ENCODE peak calls at places on chromosome 5, in ten cellular contexts. W is AG10803, X is lower leg skin, O is GM20000, J is breast epithelium, L is progenitor cell of endocrine pancreas, U is transverse colon, Z is kidney epithelial cell, P is fibroblast of lung, K is Peyer's patch. H is an unnamed sample.

GRCh38 chr5:158953929-158954534 is 145.7 kb downstream of the EBF1 start:
- DNase-seq in W (peak), X (no peak), O (peak), J (no peak), L (no peak), U (no peak), Z (no peak), P (no peak), K (peak), H (no peak)

GRCh38 chr5:93130623-93131022 is 450.4 kb downstream of the NR2F1-AS1 start:
- DNase-seq in W (peak), X (no peak), O (no peak), J (no peak), L (no peak), U (no peak), Z (no peak), P (peak), K (no peak), H (no peak)

GRCh38 chr5:112581811-112582320 is 155.8 kb upstream of the APC start:
- DNase-seq in W (no peak), X (no peak), O (no peak), J (no peak), L (no peak), U (no peak), Z (no peak), P (no peak), K (no peak), H (no peak)

GRCh38 chr5:102713682-102714231 is 41.3 kb upstream of the PAM start:
- DNase-seq in W (peak), X (no peak), O (peak), J (no peak), L (no peak), U (no peak), Z (no peak), P (no peak), K (no peak), H (no peak)

GRCh38 chr5:148837383-148837782 is 11.0 kb downstream of the ADRB2 start:
- DNase-seq in W (no peak), X (no peak), O (no peak), J (no peak), L (no peak), U (no peak), Z (no peak), P (no peak), K (no peak), H (no peak)

GRCh38 chr5:59069438-59070079 is 486.7 kb downstream of the RAB3C start:
- DNase-seq in W (peak), X (no peak), O (no peak), J (no peak), L (no peak), U (no peak), Z (peak), P (peak), K (no peak), H (peak)

GRCh38 chr5:75338408-75338807 is 1.4 kb downstream of the HMGCR start:
- DNase-seq in W (no peak), X (no peak), O (no peak), J (no peak), L (no peak), U (no peak), Z (no peak), P (no peak), K (no peak), H (no peak)

GRCh38 chr5:58773744-58774441 is 191.0 kb downstream of the RAB3C start:
- DNase-seq in W (no peak), X (no peak), O (no peak), J (no peak), L (no peak), U (no peak), Z (no peak), P (no peak), K (no peak), H (no peak)

GRCh38 chr5:42912184-42912766 is 100.6 kb upstream of the SELENOP start:
- DNase-seq in W (peak), X (no peak), O (no peak), J (no peak), L (no peak), U (no peak), Z (no peak), P (peak), K (peak), H (peak)

GRCh38 chr5:172179032-172179989 is 8.7 kb downstream of the STK10 start:
- DNase-seq in W (no peak), X (no peak), O (peak), J (no peak), L (no peak), U (peak), Z (no peak), P (peak), K (peak), H (peak)

GRCh38 chr5:135980650-135981049 is 25.9 kb upstream of the LECT2 start:
- DNase-seq in W (peak), X (no peak), O (no peak), J (no peak), L (no peak), U (no peak), Z (no peak), P (no peak), K (no peak), H (no peak)

GRCh38 chr5:79798892-79799590 is 109.4 kb downstream of the CMYA5 start:
- DNase-seq in W (peak), X (no peak), O (no peak), J (no peak), L (no peak), U (no peak), Z (no peak), P (no peak), K (no peak), H (no peak)

GRCh38 chr5:16812911-16813310 is 123.2 kb downstream of the MYO10 start:
- DNase-seq in W (peak), X (no peak), O (no peak), J (peak), L (no peak), U (peak), Z (no peak), P (peak), K (no peak), H (no peak)

GRCh38 chr5:42813533-42813932 is 1.8 kb upstream of the SELENOP start:
- DNase-seq in W (no peak), X (no peak), O (no peak), J (peak), L (no peak), U (no peak), Z (no peak), P (no peak), K (no peak), H (no peak)

GRCh38 chr5:141994737-141995136 is 18.1 kb downstream of the GNPDA1 start:
- DNase-seq in W (no peak), X (no peak), O (no peak), J (no peak), L (no peak), U (no peak), Z (no peak), P (no peak), K (no peak), H (no peak)

GRCh38 chr5:60334281-60334713 is 365.7 kb downstream of the DEPDC1B start:
- DNase-seq in W (peak), X (no peak), O (no peak), J (no peak), L (no peak), U (no peak), Z (peak), P (peak), K (no peak), H (peak)

GRCh38 chr5:81232449-81233079 is 558 bp upstream of the CKMT2 start:
- DNase-seq in W (peak), X (peak), O (no peak), J (no peak), L (no peak), U (peak), Z (no peak), P (no peak), K (no peak), H (no peak)

GRCh38 chr5:179415291-179416060 is 70.2 kb upstream of the ADAMTS2 start:
- DNase-seq in W (no peak), X (peak), O (no peak), J (no peak), L (no peak), U (no peak), Z (no peak), P (no peak), K (no peak), H (no peak)

GRCh38 chr5:138602371-138603000 is 27.3 kb upstream of the HSPA9 start:
- DNase-seq in W (no peak), X (peak), O (no peak), J (no peak), L (no peak), U (no peak), Z (no peak), P (no peak), K (no peak), H (no peak)

GRCh38 chr5:179206366-179206765 is 138.9 kb downstream of the ADAMTS2 start:
- DNase-seq in W (no peak), X (no peak), O (no peak), J (no peak), L (no peak), U (no peak), Z (no peak), P (no peak), K (no peak), H (no peak)

GRCh38 chr5:24141046-24141445 is 503.7 kb downstream of the CDH10 start:
- DNase-seq in W (peak), X (no peak), O (no peak), J (no peak), L (no peak), U (no peak), Z (no peak), P (peak), K (no peak), H (no peak)

GRCh38 chr5:167489202-167489601 is 802.2 kb upstream of the WWC1 start:
- DNase-seq in W (peak), X (no peak), O (peak), J (no peak), L (no peak), U (no peak), Z (peak), P (peak), K (no peak), H (no peak)

GRCh38 chr5:14190194-14191164 is 47.3 kb downstream of the TRIO start:
- DNase-seq in W (peak), X (no peak), O (no peak), J (no peak), L (no peak), U (no peak), Z (peak), P (peak), K (no peak), H (peak)

GRCh38 chr5:98314262-98314661 is 459.2 kb upstream of the RGMB start:
- DNase-seq in W (peak), X (no peak), O (no peak), J (no peak), L (no peak), U (no peak), Z (peak), P (peak), K (no peak), H (peak)

GRCh38 chr5:85337400-85337799 is 952.7 kb upstream of the EDIL3 start:
- DNase-seq in W (no peak), X (no peak), O (no peak), J (no peak), L (no peak), U (no peak), Z (no peak), P (no peak), K (no peak), H (no peak)

GRCh38 chr5:3905521-3905920 is 309.9 kb downstream of the IRX1 start:
- DNase-seq in W (no peak), X (no peak), O (no peak), J (no peak), L (no peak), U (no peak), Z (no peak), P (no peak), K (no peak), H (no peak)

GRCh38 chr5:168609806-168610482 is 30.8 kb upstream of the PANK3 start:
- DNase-seq in W (no peak), X (no peak), O (no peak), J (no peak), L (no peak), U (no peak), Z (no peak), P (peak), K (no peak), H (no peak)

GRCh38 chr5:125232779-125233230 is 486.4 kb upstream of the ZNF608 start:
- DNase-seq in W (peak), X (no peak), O (no peak), J (no peak), L (no peak), U (no peak), Z (peak), P (peak), K (no peak), H (peak)

GRCh38 chr5:128036961-128037360 is 46.6 kb upstream of the SLC12A2 start:
- DNase-seq in W (peak), X (no peak), O (no peak), J (no peak), L (no peak), U (no peak), Z (no peak), P (peak), K (no peak), H (no peak)

GRCh38 chr5:144103611-144104010 is 66.8 kb downstream of the YIPF5 start:
- DNase-seq in W (peak), X (no peak), O (no peak), J (no peak), L (no peak), U (no peak), Z (no peak), P (no peak), K (no peak), H (no peak)

DNA sequence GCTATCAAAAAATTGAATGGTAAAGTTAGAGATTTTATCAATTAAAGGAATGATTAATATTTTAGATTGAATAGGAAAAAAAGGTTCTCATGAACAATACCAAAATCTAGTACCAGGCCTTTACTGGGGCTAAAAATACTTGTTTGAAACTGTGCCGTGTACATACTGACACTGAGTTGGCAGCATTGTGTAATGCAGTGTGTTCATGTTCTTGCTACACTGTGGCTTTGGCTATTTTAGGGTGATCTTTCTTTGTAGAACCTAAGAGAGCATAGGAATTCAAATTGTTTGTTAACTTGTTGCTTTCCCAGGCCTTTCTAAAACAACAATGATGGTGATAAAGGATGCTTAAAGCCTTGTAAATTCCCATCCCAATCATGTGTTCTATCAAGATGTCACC is 80.9 kb downstream of the KIF4B start:
- DNase-seq in W (peak), X (no peak), O (no peak), J (no peak), L (no peak), U (no peak), Z (no peak), P (no peak), K (no peak), H (no peak)
- TF ChIP-seq CTCF in W (no peak), X (no peak), O (no peak), J (no peak), L (no peak), U (no peak), Z (no peak), P (no peak), K (no peak), H (no peak)

GRCh38 chr5:1933364-1934055 is 50.8 kb upstream of the IRX4 start:
- DNase-seq in W (no peak), X (no peak), O (no peak), J (no peak), L (no peak), U (no peak), Z (no peak), P (no peak), K (no peak), H (no peak)

GRCh38 chr5:1931590-1932138 is 48.9 kb upstream of the IRX4 start:
- DNase-seq in W (no peak), X (peak), O (no peak), J (peak), L (peak), U (peak), Z (no peak), P (no peak), K (no peak), H (no peak)

GRCh38 chr5:1934801-1935429 is 52.2 kb upstream of the IRX4 start:
- DNase-seq in W (no peak), X (no peak), O (no peak), J (no peak), L (no peak), U (no peak), Z (no peak), P (no peak), K (no peak), H (no peak)

GRCh38 chr5:1936413-1936812 is 53.7 kb upstream of the IRX4 start:
- DNase-seq in W (no peak), X (no peak), O (no peak), J (no peak), L (no peak), U (no peak), Z (peak), P (no peak), K (no peak), H (no peak)

GRCh38 chr5:1934056-1934394 is 51.3 kb upstream of the IRX4 start:
- DNase-seq in W (no peak), X (no peak), O (no peak), J (no peak), L (no peak), U (no peak), Z (no peak), P (no peak), K (no peak), H (no peak)
- TF ChIP-seq CTCF in W (no peak), X (no peak), O (no peak), J (no peak), L (no peak), U (no peak), Z (no peak), P (no peak), K (no peak), H (no peak)

DNA sequence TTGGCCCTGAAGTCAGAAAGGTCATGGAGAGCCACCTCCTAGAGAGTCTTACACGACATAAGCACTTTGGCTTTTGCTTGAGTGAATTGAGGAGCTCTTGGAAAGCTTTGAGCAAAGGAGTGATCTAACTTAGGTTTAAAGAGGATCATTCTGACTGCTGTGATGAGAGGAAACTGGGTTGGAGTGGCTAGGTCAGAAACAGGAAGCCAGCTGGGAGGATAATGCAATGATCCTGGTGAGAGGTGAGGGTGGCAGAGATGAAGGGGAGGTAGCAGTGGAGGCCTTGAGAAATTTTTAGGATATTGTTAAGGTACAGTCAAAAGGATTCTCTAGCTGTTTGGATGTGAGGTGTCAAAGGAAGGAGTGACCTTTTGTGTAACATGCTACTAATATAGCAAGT is 32.2 kb upstream of the ROPN1L start:
- DNase-seq in W (no peak), X (no peak), O (no peak), J (no peak), L (no peak), U (no peak), Z (no peak), P (no peak), K (no peak), H (no peak)
- TF ChIP-seq CTCF in W (no peak), X (no peak), O (no peak), J (no peak), L (no peak), U (no peak), Z (no peak), P (no peak), K (no peak), H (no peak)

GRCh38 chr5:126594676-126595485 is at the start of gene ALDH7A1:
- DNase-seq in W (peak), X (peak), O (peak), J (peak), L (peak), U (peak), Z (peak), P (peak), K (peak), H (peak)

GRCh38 chr5:126594077-126594476 is 942 bp downstream of the ALDH7A1 start:
- DNase-seq in W (peak), X (no peak), O (no peak), J (peak), L (no peak), U (no peak), Z (no peak), P (peak), K (no peak), H (no peak)

GRCh38 chr5:126587551-126588390 is 7.2 kb downstream of the ALDH7A1 start:
- DNase-seq in W (no peak), X (no peak), O (no peak), J (no peak), L (no peak), U (no peak), Z (no peak), P (no peak), K (no peak), H (no peak)

GRCh38 chr5:126591549-126591948 is 3.5 kb downstream of the ALDH7A1 start:
- DNase-seq in W (no peak), X (no peak), O (no peak), J (no peak), L (no peak), U (no peak), Z (no peak), P (no peak), K (no peak), H (no peak)

GRCh38 chr5:126589536-126590297 is 5.3 kb downstream of the ALDH7A1 start:
- DNase-seq in W (no peak), X (no peak), O (no peak), J (no peak), L (no peak), U (no peak), Z (no peak), P (no peak), K (no peak), H (no peak)
- TF ChIP-seq CTCF in W (no peak), X (no peak), O (no peak), J (no peak), L (no peak), U (no peak), Z (no peak), P (no peak), K (no peak), H (no peak)

GRCh38 chr5:71596169-71596568 is 9.0 kb downstream of the MCCC2 start:
- DNase-seq in W (no peak), X (no peak), O (no peak), J (no peak), L (no peak), U (no peak), Z (no peak), P (no peak), K (no peak), H (no peak)

GRCh38 chr5:71597001-71597400 is 9.9 kb downstream of the MCCC2 start:
- DNase-seq in W (no peak), X (no peak), O (no peak), J (no peak), L (no peak), U (no peak), Z (no peak), P (no peak), K (no peak), H (no peak)

GRCh38 chr5:71601222-71602026 is 14.3 kb downstream of the MCCC2 start:
- DNase-seq in W (peak), X (no peak), O (peak), J (peak), L (no peak), U (peak), Z (peak), P (peak), K (peak), H (peak)

GRCh38 chr5:71600783-71601182 is 13.6 kb downstream of the MCCC2 start:
- DNase-seq in W (no peak), X (no peak), O (no peak), J (no peak), L (no peak), U (no peak), Z (no peak), P (no peak), K (no peak), H (no peak)
- TF ChIP-seq CTCF in W (no peak), X (no peak), O (no peak), J (no peak), L (no peak), U (no peak), Z (no peak), P (no peak), K (no peak), H (no peak)

GRCh38 chr5:139946440-139946839 is 96.7 kb downstream of the NRG2 start:
- DNase-seq in W (no peak), X (no peak), O (no peak), J (no peak), L (no peak), U (no peak), Z (no peak), P (no peak), K (no peak), H (no peak)
- TF ChIP-seq CTCF in W (no peak), X (no peak), O (no peak), J (no peak), L (no peak), U (no peak), Z (no peak), P (no peak), K (no peak), H (no peak)

GRCh38 chr5:89950234-89950633 is 459.3 kb downstream of the CETN3 start:
- DNase-seq in W (no peak), X (no peak), O (no peak), J (no peak), L (no peak), U (no peak), Z (no peak), P (no peak), K (no peak), H (no peak)

GRCh38 chr5:89954901-89955300 is 454.7 kb downstream of the CETN3 start:
- DNase-seq in W (no peak), X (no peak), O (no peak), J (no peak), L (no peak), U (no peak), Z (no peak), P (no peak), K (no peak), H (no peak)

GRCh38 chr5:89956838-89957237 is 452.7 kb downstream of the CETN3 start:
- DNase-seq in W (no peak), X (no peak), O (no peak), J (no peak), L (no peak), U (no peak), Z (no peak), P (no peak), K (no peak), H (no peak)

GRCh38 chr5:89948977-89949376 is 460.6 kb downstream of the CETN3 start:
- DNase-seq in W (no peak), X (no peak), O (no peak), J (no peak), L (no peak), U (no peak), Z (no peak), P (no peak), K (no peak), H (no peak)

GRCh38 chr5:89951876-89952275 is 457.7 kb downstream of the CETN3 start:
- DNase-seq in W (no peak), X (no peak), O (no peak), J (no peak), L (no peak), U (no peak), Z (no peak), P (no peak), K (no peak), H (no peak)
- TF ChIP-seq CTCF in W (no peak), X (no peak), O (no peak), J (no peak), L (no peak), U (no peak), Z (no peak), P (no peak), K (no peak), H (no peak)